ENCODE peak calls at places on chromosomes 6 and 20, in seven cellular contexts. M is HFFc6, R is cardiac muscle cell, E is hepatocyte, S is epithelial cell of esophagus, I is ovary, H is suprapubic skin. W is an unnamed sample.

GRCh38 chr6:90397929-90398674 is 101.5 kb upstream of the BACH2 start:
- DNase-seq in M (no peak), R (no peak), E (peak; percentile 59), S (peak; percentile 27), I (no peak), H (no peak), W (peak; percentile 66)

GRCh38 chr6:124199226-124199625 is 395.6 kb downstream of the NKAIN2 start:
- DNase-seq in M (no peak), R (no peak), E (no peak), S (no peak), I (no peak), H (no peak), W (no peak)

GRCh38 chr6:125444234-125444949 is 142.6 kb upstream of the HDDC2 start:
- DNase-seq in M (no peak), R (peak; percentile 29), E (peak; percentile 9), S (no peak), I (peak; percentile 29), H (no peak), W (no peak)

GRCh38 chr20:54268941-54269340 is 61.1 kb downstream of the PFDN4 start:
- DNase-seq in M (no peak), R (peak; percentile 25), E (no peak), S (no peak), I (no peak), H (no peak), W (peak; percentile 61)

GRCh38 chr6:88728756-88729155 is 234.7 kb downstream of the RNGTT start:
- DNase-seq in M (no peak), R (no peak), E (no peak), S (no peak), I (no peak), H (no peak), W (peak; percentile 63)

GRCh38 chr6:170402318-170403040 is 95.9 kb downstream of the FAM120B start:
- DNase-seq in M (no peak), R (no peak), E (no peak), S (no peak), I (no peak), H (no peak), W (no peak)

GRCh38 chr6:138593100-138593877 is 94.0 kb upstream of the NHSL1 start:
- DNase-seq in M (peak; percentile 98), R (peak; percentile 97), E (peak; percentile 72), S (peak; percentile 94), I (no peak), H (peak; percentile 76), W (peak; percentile 65)

GRCh38 chr20:56443654-56444540 is 24.5 kb upstream of the RTF2 start:
- DNase-seq in M (peak; percentile 48), R (peak; percentile 74), E (no peak), S (peak; percentile 60), I (peak; percentile 36), H (no peak), W (peak; percentile 45)

GRCh38 chr6:89375427-89375868 is 22.9 kb upstream of the UBE2J1 start:
- DNase-seq in M (no peak), R (no peak), E (peak; percentile 84), S (peak; percentile 78), I (no peak), H (no peak), W (peak; percentile 94)

GRCh38 chr6:142322504-142323198 is 20.8 kb downstream of the ADGRG6 start:
- DNase-seq in M (no peak), R (no peak), E (no peak), S (no peak), I (no peak), H (no peak), W (no peak)

GRCh38 chr6:83514877-83515466 is 2.6 kb downstream of the PRSS35 start:
- DNase-seq in M (peak; percentile 60), R (peak; percentile 77), E (peak; percentile 77), S (peak; percentile 79), I (no peak), H (no peak), W (peak; percentile 69)

GRCh38 chr6:3887150-3887700 is 38.1 kb downstream of the FAM50B start:
- DNase-seq in M (peak; percentile 49), R (peak; percentile 67), E (no peak), S (peak; percentile 49), I (no peak), H (no peak), W (no peak)

GRCh38 chr20:21693322-21693721 is 12.1 kb upstream of the PAX1 start:
- DNase-seq in M (no peak), R (no peak), E (no peak), S (no peak), I (no peak), H (no peak), W (peak; percentile 83)

GRCh38 chr6:51926125-51926524 is 161.3 kb downstream of the PKHD1 start:
- DNase-seq in M (no peak), R (no peak), E (no peak), S (no peak), I (no peak), H (no peak), W (no peak)

GRCh38 chr6:73774311-73774766 is 78.3 kb downstream of the CD109 start:
- DNase-seq in M (peak; percentile 93), R (peak; percentile 98), E (no peak), S (peak; percentile 75), I (no peak), H (no peak), W (no peak)

GRCh38 chr6:144597511-144597910 is 312.4 kb downstream of the UTRN start:
- DNase-seq in M (no peak), R (no peak), E (no peak), S (no peak), I (no peak), H (no peak), W (no peak)

GRCh38 chr6:166204852-166205650 is 37.4 kb upstream of the TBXT start:
- DNase-seq in M (no peak), R (no peak), E (no peak), S (no peak), I (no peak), H (no peak), W (peak; percentile 86)

GRCh38 chr6:64224819-64225218 is 589.2 kb downstream of the PHF3 start:
- DNase-seq in M (no peak), R (peak; percentile 93), E (no peak), S (no peak), I (no peak), H (no peak), W (no peak)

GRCh38 chr20:1360094-1360493 is 31.2 kb upstream of the SDCBP2 start:
- DNase-seq in M (no peak), R (no peak), E (no peak), S (no peak), I (no peak), H (no peak), W (no peak)
- TF ChIP-seq CTCF in M (peak; percentile 65), R (no peak), E (no peak), S (peak; percentile 2), I (no peak), H (no peak), W (peak; percentile 45)

GRCh38 chr6:18269717-18270116 is 5.4 kb upstream of the DEK start:
- DNase-seq in M (no peak), R (no peak), E (no peak), S (no peak), I (no peak), H (no peak), W (no peak)
- TF ChIP-seq CTCF in M (no peak), R (no peak), E (no peak), S (no peak), I (no peak), H (no peak), W (no peak)

DNA sequence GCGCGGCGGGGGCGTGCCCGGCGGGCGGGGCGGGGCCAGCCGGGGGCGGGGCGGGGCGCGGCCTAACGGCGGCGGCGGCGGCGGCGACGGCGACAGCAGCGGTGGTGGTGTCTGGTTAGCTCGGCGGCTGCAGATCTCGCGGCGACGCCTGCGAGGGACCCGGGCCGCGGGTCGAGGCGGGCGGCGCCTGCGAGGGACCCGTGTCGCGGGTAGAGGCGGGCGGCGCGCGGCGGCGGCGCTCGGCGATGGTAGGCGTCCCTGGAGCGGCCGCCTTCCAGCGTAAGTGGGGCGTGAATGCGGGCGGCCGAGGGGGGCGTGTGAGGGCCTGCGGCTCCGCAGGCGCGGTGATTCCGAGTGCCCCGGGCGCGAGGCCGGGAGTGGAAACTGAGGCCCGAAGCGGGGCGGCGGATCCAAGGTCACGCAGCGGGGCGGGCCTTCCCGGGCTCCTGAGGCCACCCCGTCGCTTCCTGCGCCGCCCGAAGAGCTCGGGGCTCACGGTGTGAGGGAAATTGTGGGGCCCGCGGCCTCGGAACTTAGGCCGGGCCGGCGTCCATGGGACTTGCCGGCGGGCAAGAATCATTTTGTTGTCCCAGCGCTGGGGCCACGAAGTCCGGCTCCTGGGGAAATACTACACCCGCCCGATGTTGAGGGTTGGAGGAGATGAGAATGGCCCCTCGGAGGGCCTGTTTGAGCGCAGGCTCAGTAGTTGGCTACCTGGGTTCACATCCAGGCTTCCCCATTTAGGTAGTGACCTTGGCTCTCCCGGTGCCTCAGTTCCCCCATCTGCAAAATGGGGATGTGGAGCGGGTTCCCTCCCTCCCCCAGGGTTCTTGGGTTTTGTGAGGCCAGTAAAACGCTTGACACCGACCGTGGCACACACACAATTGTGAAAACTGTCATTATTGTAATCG is at the start of gene CBFA2T2:
- DNase-seq in M (peak; percentile 10), R (peak; percentile 73), E (no peak), S (peak; percentile 67), I (peak; percentile 77), H (peak; percentile 82), W (no peak)
- TF ChIP-seq CTCF in M (no peak), R (no peak), E (no peak), S (no peak), I (no peak), H (no peak), W (peak; percentile 17)

GRCh38 chr6:105431226-105431625 is 28.3 kb upstream of the PREP start:
- DNase-seq in M (peak; percentile 57), R (peak; percentile 69), E (peak; percentile 61), S (peak; percentile 73), I (no peak), H (no peak), W (peak; percentile 48)
- TF ChIP-seq CTCF in M (peak; percentile 84), R (peak; percentile 50), E (peak; percentile 73), S (peak; percentile 57), I (no peak), H (peak; percentile 42), W (peak; percentile 79)

DNA sequence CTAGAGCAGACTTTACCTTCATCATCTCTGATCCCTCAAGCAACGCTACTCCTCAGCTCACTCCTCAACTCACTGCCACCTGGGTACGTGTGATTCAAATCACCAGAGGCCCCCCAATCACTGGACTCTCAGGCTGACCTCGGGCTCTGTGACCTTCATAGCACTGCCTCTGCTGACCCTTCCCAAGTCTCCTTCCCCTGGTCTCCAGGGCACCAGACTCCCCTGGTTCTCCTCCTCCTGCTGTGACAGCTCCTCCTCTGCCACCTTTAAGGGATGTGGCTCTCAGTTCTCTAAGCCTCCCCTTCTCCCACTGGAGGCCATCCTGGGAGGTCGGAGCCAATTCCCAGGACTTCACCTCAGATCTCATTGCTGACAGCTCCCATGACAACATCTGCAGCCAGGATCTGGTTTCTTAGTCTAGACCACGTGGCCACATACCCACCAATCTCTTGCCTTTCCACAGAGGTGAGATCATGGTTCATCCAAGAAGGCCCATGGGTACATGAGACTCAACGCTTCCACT is 90.4 kb downstream of the NFATC2 start:
- DNase-seq in M (no peak), R (no peak), E (no peak), S (no peak), I (no peak), H (no peak), W (no peak)
- TF ChIP-seq CTCF in M (no peak), R (no peak), E (no peak), S (no peak), I (no peak), H (no peak), W (no peak)

W was measured in endodermal cell.